ENCODE peak calls at places on chromosome 2, in four cellular contexts. M is H9; A is left ventricle myocardium inferior; H is CD8-positive, alpha-beta T cell. V is an unnamed sample. For H3K4me1, the result is how much of the 10 kb centered on the place peaks cover.

GRCh38 chr2:218329826-218330651 is 26.6 kb upstream of the CATIP start:
- DNase-seq in A (no peak), M (no peak), H (no peak), V (no peak)

GRCh38 chr2:231342111-231342711 is 53.3 kb upstream of the B3GNT7 start:
- DNase-seq in M (no peak), H (no peak), A (no peak), V (no peak)

GRCh38 chr2:150598383-150598782 is 110.9 kb upstream of the RND3 start:
- DNase-seq in H (no peak), A (no peak), M (no peak), V (no peak)

GRCh38 chr2:142041105-142041504 is 89.7 kb downstream of the LRP1B start:
- DNase-seq in A (no peak), M (no peak), H (no peak), V (no peak)

GRCh38 chr2:221822416-221822815 is 250.3 kb upstream of the EPHA4 start:
- DNase-seq in A (no peak), M (no peak), H (no peak), V (no peak)

GRCh38 chr2:236997086-236997485 is 88.6 kb upstream of the COPS8 start:
- DNase-seq in M (no peak), A (no peak), H (no peak), V (no peak)

GRCh38 chr2:100733344-100734187 is 86.4 kb upstream of the NPAS2 start:
- DNase-seq in H (no peak), M (peak), A (peak), V (peak)

GRCh38 chr2:111884592-111884964 is 585 bp upstream of the ANAPC1 start:
- DNase-seq in A (no peak), M (no peak), H (no peak), V (no peak)

GRCh38 chr2:212528106-212528856 is 10.3 kb downstream of the ERBB4 start:
- DNase-seq in M (no peak), H (no peak), A (no peak), V (no peak)

GRCh38 chr2:168453404-168453803 is 2.7 kb upstream of the CERS6 start:
- DNase-seq in H (no peak), A (no peak), M (no peak), V (no peak)

GRCh38 chr2:168454737-168455691 is 1.1 kb upstream of the CERS6 start:
- DNase-seq in M (no peak), H (no peak), A (no peak), V (no peak)

GRCh38 chr2:168457177-168457905 is 1.3 kb downstream of the CERS6 start:
- DNase-seq in M (no peak), A (no peak), H (no peak), V (no peak)

GRCh38 chr2:168456526-168457176 is 579 bp downstream of the CERS6 start:
- DNase-seq in M (no peak), A (peak), H (no peak), V (peak)

DNA sequence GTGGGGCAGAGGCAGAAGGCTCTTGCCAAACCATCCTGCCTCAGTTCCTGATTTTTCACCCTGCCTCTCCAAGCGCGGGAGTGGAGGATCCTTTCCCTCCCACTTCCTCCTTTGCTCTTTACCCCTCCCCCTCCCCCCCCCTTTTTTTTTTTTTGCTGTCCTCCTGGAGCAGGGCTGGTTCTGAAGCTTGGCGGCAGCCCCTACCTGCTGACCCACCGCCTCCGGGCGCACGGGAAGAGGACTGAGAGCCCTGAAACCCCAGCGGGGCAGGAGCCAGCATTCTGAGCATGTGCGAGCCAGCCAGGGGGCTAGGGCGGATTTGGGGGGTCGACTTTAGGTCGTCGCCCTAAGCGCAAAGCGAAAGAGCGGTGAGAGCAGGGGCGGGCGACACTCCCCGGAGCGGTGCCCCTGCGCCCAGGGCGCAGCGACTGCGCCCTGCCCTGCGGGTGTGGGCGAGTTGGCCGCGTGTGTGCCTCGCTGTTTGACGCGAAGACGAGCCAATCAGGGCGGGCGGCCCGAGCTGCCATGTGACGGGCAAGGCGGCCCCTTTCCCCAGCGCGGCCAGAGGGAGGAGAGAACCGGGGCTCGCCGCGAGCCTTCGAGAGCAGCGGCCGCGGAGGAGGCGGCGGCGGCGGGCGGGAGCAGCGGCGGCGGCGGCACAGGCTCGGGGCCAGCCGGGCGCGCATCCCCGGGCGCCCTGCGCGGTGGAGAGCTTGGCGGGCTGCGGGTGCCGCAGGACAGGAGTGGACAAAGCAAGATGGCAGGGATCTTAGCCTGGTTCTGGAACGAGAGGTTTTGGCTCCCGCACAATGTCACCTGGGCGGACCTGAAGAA is at the start of gene CERS6:
- DNase-seq in M (peak), H (peak), A (peak), V (peak)
- TF ChIP-seq CTCF in M (no peak), H (no peak), A (no peak), V (no peak)

DNA sequence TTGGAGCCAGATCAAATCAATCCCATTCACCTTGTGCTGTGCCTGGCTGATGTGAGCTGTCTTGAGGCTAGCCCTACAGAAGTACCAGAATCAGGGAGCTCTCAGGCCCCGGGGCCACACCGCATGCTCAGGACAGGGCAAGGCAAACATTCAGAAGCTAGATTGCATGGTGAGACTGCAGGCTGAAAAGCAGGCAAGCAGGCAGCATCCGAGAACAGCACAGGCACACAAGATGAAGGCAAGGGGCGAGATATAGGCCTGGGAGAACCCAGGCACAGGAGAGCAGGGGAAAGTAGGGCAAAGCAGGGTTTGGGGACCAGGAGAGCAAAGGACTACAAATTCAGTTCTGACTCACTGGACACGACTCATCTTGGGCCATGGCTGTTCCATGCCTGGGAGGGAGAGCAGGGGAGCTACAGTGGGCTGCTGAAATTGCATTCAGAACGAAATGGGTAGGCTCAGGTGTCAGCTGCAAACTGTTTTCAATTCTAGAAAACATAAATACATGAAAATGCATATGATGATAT is 59.6 kb downstream of the GALNT14 start:
- DNase-seq in M (no peak), H (no peak), A (no peak), V (no peak)
- H3K4me1 ChIP-seq in M (under half), H (under half), A (under half), V (under half)

GRCh38 chr2:18266188-18266587 is 294.3 kb downstream of the RDH14 start:
- DNase-seq in A (no peak), M (no peak), H (no peak), V (no peak)
- TF ChIP-seq CTCF in A (no peak), M (peak), H (no peak), V (peak)

DNA sequence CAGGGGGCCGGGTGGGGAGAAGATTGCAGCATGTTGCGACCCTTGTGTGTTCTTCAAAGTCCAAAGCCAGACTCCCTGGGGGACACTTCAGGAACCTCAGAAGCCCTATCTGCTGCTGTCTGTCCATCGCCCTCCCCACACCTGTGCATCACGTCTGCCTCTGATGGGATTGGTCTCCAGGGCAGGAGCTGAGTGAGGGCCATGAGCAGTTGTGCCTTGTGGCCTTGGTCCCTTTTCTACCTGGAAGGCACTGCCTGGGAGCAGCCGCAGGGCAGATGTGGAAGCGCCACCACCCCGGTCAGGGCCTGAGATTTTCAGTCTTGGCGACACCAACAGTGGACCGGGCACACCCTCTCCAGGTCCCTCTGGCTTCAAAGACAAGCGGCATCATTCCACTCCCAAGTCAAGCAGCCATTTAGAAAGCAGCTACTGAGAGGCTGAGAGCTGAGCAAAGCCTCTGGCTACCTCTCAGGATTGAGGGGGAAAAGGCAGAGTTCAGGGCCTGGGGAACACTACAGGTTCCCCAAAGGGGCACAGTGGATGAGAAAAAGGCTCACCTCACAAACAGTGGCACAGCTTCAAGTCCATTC is 210.0 kb upstream of the RAB6C start:
- DNase-seq in H (no peak), M (no peak), A (no peak), V (no peak)
- H3K4me1 ChIP-seq in H (under half), M (under half), A (under half), V (under half)

DNA sequence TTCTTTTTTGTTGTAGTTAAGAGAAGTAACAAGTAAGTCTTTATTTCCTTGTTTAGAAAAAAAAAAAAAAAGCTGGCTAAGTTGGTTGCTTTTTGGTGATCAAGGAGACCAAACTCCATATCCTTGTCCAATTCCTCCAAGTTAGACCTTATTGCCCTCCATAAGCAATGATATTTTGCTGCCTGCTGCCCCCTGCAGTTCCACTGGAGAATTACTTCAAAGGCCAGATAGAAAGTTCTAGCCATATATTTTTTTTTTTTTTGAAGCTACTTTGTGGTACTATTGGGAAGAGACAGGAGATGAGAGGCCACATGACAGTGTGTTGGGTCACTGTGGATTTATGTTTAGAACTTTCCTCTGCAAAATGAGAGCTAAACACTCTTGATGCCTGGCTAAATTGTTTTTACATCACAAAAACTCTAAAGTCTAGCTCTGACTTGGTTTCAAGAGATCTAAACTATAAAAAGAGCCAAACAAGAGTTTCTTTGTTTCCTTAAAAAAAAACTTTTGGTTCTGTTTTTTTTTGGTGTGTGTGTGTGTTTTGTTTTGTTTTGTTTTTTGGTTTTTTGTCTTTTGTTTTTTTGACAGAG is 80.7 kb upstream of the RASGRP3 start:
- DNase-seq in M (no peak), H (peak), A (no peak), V (peak)
- TF ChIP-seq CTCF in M (peak), H (peak), A (peak), V (peak)

DNA sequence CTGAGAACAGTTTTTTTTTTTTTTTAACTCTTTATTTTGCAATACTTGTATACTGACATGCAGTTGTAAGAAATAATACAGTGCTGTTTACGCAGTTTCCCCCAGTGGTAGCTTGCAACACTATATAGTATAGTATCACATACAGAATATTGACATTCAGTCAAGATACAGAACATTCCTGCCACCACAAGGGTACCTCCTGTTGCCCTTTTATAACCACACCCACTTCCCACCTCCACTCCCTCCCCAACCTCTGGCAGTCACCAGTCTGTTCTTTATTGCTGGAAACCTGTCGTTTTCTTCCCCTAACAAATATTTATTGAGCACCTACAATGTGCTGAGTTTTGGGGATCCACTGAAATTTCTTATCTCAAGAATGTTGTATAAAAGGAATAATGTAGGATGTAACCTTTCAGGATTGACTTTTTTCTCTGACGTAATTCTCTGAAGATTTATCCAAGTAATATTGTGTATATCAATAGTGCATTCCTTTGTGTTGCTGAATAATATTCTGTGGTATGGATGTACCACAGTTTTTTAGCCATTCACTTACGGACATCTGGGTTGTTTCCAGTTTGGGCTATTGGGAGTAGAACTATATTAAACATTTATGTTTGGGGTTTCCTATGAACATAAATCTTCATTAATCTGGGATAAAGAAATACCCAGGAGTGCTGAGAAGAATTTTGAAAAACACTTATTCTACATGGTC is 51.4 kb upstream of the EML6 start:
- DNase-seq in M (no peak), H (no peak), A (no peak), V (no peak)
- H3K4me1 ChIP-seq in M (under half), H (under half), A (half or more), V (under half)

GRCh38 chr2:12363569-12363968 is 353.2 kb upstream of the TRIB2 start:
- DNase-seq in M (no peak), H (no peak), A (no peak), V (no peak)

GRCh38 chr2:12363138-12363537 is 353.6 kb upstream of the TRIB2 start:
- DNase-seq in H (no peak), A (no peak), M (no peak), V (no peak)

DNA sequence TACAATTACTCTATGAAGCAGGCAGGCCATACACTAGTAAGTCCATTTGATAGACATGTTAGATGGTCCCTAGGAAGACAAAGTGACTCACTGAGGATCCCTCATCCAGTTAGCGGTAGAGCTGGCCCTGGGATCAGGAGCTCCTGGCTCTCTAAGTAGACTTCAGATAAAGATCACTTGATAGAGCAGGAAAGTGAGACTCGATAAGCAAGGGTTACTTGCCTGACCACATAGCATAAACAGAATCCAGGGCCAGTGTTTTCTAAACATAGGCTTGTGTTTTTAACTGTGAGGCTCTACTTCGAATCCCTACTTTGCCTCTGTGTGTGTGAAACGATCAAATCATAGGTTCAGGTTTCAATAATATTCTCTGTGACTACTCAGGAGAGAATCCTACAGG is 355.2 kb upstream of the TRIB2 start:
- DNase-seq in A (no peak), H (no peak), M (no peak), V (no peak)
- TF ChIP-seq CTCF in A (no peak), H (no peak), M (no peak), V (no peak)

GRCh38 chr2:120066708-120067547 is 54.1 kb downstream of the EPB41L5 start:
- DNase-seq in M (no peak), H (no peak), A (no peak), V (no peak)
- H3K4me1 ChIP-seq in M (under half), H (under half), A (under half), V (under half)

GRCh38 chr2:235449568-235449967 is 44.3 kb upstream of the AGAP1 start:
- DNase-seq in M (no peak), H (no peak), A (no peak), V (no peak)
- TF ChIP-seq CTCF in M (no peak), H (no peak), A (no peak), V (no peak)

GRCh38 chr2:54634564-54635511 is 88.6 kb upstream of the EML6 start:
- DNase-seq in H (no peak), M (no peak), A (peak), V (peak)

GRCh38 chr2:54636425-54637139 is 86.9 kb upstream of the EML6 start:
- DNase-seq in H (no peak), M (no peak), A (no peak), V (no peak)

GRCh38 chr2:54638103-54638502 is 85.4 kb upstream of the EML6 start:
- DNase-seq in H (no peak), A (no peak), M (no peak), V (no peak)

GRCh38 chr2:54634012-54634411 is 89.5 kb upstream of the EML6 start:
- DNase-seq in A (no peak), H (no peak), M (no peak), V (no peak)

DNA sequence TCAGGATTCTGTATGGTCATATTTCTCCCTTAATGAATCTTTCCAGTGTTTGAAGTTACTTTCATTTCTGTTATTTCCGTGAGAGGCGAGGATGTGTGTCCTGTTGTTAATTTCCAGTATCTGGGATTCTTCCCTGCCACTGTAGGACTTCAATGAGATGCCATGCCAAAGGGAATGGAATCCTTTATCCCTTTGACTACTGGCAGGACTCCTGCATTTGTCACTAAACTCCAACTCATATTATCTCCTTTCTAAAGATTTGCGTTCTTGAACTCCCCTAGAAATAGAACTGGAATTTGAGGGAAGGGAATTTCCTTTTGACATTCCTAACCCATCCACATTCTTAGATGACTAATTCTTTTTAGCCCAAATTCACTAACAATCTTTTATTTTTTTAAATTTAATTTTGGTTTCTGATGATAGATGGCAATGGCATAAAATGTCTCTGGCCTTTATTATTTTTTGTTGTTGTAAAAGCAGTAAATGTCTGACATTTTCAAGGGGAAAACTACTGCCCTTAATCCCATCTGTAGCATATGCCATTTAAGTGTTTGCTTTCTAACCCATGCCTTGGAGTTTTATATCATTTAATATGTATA is 87.8 kb upstream of the EML6 start:
- DNase-seq in H (no peak), A (no peak), M (no peak), V (no peak)
- H3K4me1 ChIP-seq in H (under half), A (half or more), M (under half), V (under half)